ENCODE peak calls at places on chromosomes 13 and 19, in six cellular contexts. A is choroid plexus epithelial cell, P is psoas muscle, D is A549, X is left ventricle myocardium inferior, J is body of pancreas. Y is an unnamed sample.

GRCh38 chr13:95728957-95729356 is 52.0 kb downstream of the DNAJC3 start:
- DNase-seq in A (no peak), P (no peak), D (no peak), X (no peak), J (no peak), Y (no peak)

GRCh38 chr13:45073809-45074208 is 46.5 kb upstream of the GTF2F2 start:
- DNase-seq in A (no peak), P (no peak), D (no peak), X (no peak), J (no peak), Y (no peak)

GRCh38 chr19:40266111-40266510 is 19.0 kb downstream of the AKT2 start:
- DNase-seq in A (no peak), P (peak; percentile 95), D (no peak), X (peak; percentile 79), J (peak; percentile 56), Y (no peak)

GRCh38 chr13:42047561-42048322 is 706 bp upstream of the DGKH start:
- DNase-seq in A (peak; percentile 71), P (peak; percentile 57), D (peak; percentile 40), X (peak; percentile 29), J (peak; percentile 45), Y (no peak)

GRCh38 chr19:18161691-18162039 is 8.7 kb downstream of the PIK3R2 start:
- DNase-seq in A (no peak), P (no peak), D (no peak), X (no peak), J (no peak), Y (no peak)

GRCh38 chr13:96551540-96551939 is 442.7 kb downstream of the OXGR1 start:
- DNase-seq in A (no peak), P (no peak), D (no peak), X (no peak), J (peak; percentile 3), Y (no peak)

GRCh38 chr19:42069619-42070293 is at the start of gene GRIK5:
- DNase-seq in A (no peak), P (no peak), D (no peak), X (no peak), J (no peak), Y (no peak)

GRCh38 chr13:18233783-18234299 is 947.8 kb downstream of the TUBA3C start:
- DNase-seq in A (no peak), P (no peak), D (no peak), X (no peak), J (no peak), Y (no peak)

GRCh38 chr13:45439781-45440462 is 21.7 kb upstream of the SLC25A30 start:
- DNase-seq in A (peak; percentile 29), P (no peak), D (no peak), X (no peak), J (no peak), Y (no peak)

GRCh38 chr13:104286566-104287290 is 1220.5 kb upstream of the SLC10A2 start:
- DNase-seq in A (peak; percentile 45), P (no peak), D (no peak), X (no peak), J (no peak), Y (no peak)

GRCh38 chr19:46861691-46862503 is 1.1 kb downstream of the ARHGAP35 start:
- DNase-seq in A (no peak), P (peak; percentile 56), D (no peak), X (no peak), J (peak; percentile 28), Y (no peak)

GRCh38 chr13:25756251-25756650 is 295.6 kb downstream of the SHISA2 start:
- DNase-seq in A (no peak), P (no peak), D (no peak), X (no peak), J (no peak), Y (no peak)

DNA sequence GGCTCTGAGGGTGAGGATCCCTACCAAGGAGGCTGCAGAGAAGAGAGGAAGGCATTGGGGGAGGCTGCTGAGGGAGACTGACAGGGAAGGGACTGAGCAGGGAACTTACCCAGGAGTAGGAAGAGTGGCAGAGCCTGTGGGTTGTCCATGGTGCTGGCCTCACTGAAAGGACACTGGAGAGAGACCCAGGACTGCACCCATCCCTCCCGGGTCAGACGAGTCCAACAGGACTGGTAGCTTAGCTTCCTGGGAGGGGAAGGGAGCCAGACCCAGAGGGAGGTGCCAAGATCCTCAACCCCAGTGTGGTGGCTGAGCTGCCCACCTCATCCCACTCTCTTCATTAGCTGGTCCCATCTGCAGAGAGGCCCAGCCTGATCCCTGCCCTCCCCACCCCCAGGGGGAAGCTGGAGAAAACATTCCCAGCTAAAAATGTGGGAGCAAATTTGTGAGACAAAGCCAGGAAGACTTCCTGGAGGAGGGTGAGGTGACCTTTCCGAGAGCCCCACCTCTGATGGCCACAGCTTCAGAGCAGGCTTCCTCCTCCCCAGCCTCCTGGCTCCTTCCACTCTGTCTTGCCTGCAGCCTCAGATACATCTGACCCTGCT is at the start of gene VSIG10L:
- DNase-seq in A (no peak), P (peak; percentile 39), D (no peak), X (no peak), J (no peak), Y (no peak)
- H3K4me3 ChIP-seq in A (no peak within 1 kb of the TSS), P (no peak within 1 kb of the TSS), D (no peak within 1 kb of the TSS), X (no peak within 1 kb of the TSS), J (no peak within 1 kb of the TSS), Y (no peak within 1 kb of the TSS)

DNA sequence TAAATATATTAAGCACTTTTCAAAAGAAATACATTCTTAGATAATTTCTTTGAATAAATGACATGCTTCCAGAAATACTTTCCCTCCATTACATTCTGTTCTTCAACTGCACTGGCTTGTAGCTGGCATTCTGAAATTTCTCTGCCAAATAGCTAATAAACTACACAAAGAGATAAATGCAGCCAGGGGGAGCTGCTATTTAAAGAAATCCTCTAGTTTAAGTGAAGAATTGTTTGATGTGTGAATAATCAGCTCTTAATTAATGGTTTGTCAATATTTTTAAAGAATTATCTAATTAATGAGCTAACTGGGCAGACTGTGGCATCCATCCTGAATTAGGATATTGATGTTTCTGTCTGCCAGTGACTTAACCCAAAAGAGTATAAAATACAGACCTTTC is 30.7 kb downstream of the SLC7A1 start:
- DNase-seq in A (no peak), P (no peak), D (no peak), X (no peak), J (no peak), Y (no peak)
- TF ChIP-seq CTCF in A (peak; percentile 43), P (no peak), D (no peak), X (no peak), J (peak; percentile 16), Y (no peak)

GRCh38 chr19:36331353-36332228 is 47.4 kb downstream of the ZFP14 start:
- DNase-seq in A (peak; percentile 98), P (peak; percentile 83), D (peak; percentile 38), X (peak; percentile 82), J (peak; percentile 92), Y (peak; percentile 82)

GRCh38 chr19:36330226-36330625 is 48.8 kb downstream of the ZFP14 start:
- DNase-seq in A (no peak), P (no peak), D (no peak), X (no peak), J (no peak), Y (no peak)
- H3K4me3 ChIP-seq in A (no peak overlapping the region), P (peak overlapping the region; percentile 88), D (no peak overlapping the region), X (peak overlapping the region; percentile 87), J (no peak overlapping the region), Y (peak overlapping the region; percentile 61)

GRCh38 chr19:16591803-16592556 is 19.8 kb upstream of the SLC35E1 start:
- DNase-seq in A (no peak), P (no peak), D (no peak), X (no peak), J (no peak), Y (no peak)

GRCh38 chr19:16594131-16594586 is 21.9 kb upstream of the SLC35E1 start:
- DNase-seq in A (no peak), P (no peak), D (no peak), X (no peak), J (no peak), Y (no peak)

GRCh38 chr19:16595097-16595496 is 22.9 kb upstream of the SLC35E1 start:
- DNase-seq in A (no peak), P (no peak), D (no peak), X (no peak), J (no peak), Y (no peak)

GRCh38 chr19:16594681-16595091 is 22.5 kb upstream of the SLC35E1 start:
- DNase-seq in A (no peak), P (no peak), D (no peak), X (no peak), J (no peak), Y (no peak)

DNA sequence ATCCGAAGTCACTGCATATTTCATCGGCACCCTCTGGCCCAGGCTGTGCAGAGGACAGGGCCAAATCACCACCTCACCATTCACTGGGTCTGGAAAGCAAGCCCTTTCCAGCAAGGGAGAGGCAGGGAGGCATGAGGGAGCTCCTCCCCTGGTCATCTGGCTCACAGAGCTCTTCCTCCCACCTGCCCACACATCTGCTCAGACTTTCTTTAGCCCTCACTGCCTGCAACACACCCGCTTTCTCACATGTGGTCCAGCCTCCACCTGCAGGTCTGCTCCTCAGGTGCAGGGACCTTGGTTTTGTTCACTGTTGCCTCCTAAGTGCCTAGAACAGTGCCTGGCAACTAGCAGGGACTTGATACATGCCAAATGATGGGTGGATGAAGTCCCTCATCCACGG is 21.0 kb upstream of the SLC35E1 start:
- DNase-seq in A (no peak), P (no peak), D (no peak), X (no peak), J (no peak), Y (no peak)
- TF ChIP-seq CTCF in A (no peak), P (no peak), D (no peak), X (no peak), J (no peak), Y (no peak)

GRCh38 chr19:37127999-37128820 is 44.3 kb downstream of the ZNF585A start:
- DNase-seq in A (no peak), P (no peak), D (no peak), X (no peak), J (no peak), Y (no peak)
- H3K4me3 ChIP-seq in A (no peak overlapping the region), P (no peak overlapping the region), D (no peak overlapping the region), X (no peak overlapping the region), J (no peak overlapping the region), Y (no peak overlapping the region)

Y was measured in HFF-Myc.